ENCODE peak calls at places on chromosomes 12 and 14, in four cellular contexts. Y is substantia nigra, D is Peyer's patch, C is transverse colon. P is an unnamed sample.

GRCh38 chr14:78010688-78011087 is 159.5 kb upstream of the NRXN3 start:
- DNase-seq in Y (no peak), D (no peak), C (no peak), P (no peak)

GRCh38 chr12:128381537-128381936 is 114.6 kb downstream of the TMEM132C start:
- DNase-seq in Y (peak), D (no peak), C (no peak), P (no peak)

GRCh38 chr12:62840806-62841205 is 94.1 kb downstream of the PPM1H start:
- DNase-seq in Y (no peak), D (no peak), C (no peak), P (no peak)

GRCh38 chr14:65223636-65224035 is 121.3 kb upstream of the MAX start:
- DNase-seq in Y (no peak), D (no peak), C (no peak), P (no peak)

GRCh38 chr12:66753810-66754209 is 74.9 kb upstream of the GRIP1 start:
- DNase-seq in Y (no peak), D (no peak), C (no peak), P (no peak)

GRCh38 chr14:70359076-70359424 is 433 bp downstream of the COX16 start:
- DNase-seq in Y (no peak), D (no peak), C (no peak), P (peak)

GRCh38 chr12:96396914-96397313 is 3.3 kb downstream of the CDK17 start:
- DNase-seq in Y (no peak), D (no peak), C (no peak), P (no peak)

GRCh38 chr12:109053382-109054123 is 1.2 kb downstream of the USP30 start:
- DNase-seq in Y (no peak), D (no peak), C (no peak), P (no peak)

GRCh38 chr12:85156569-85156968 is 120.4 kb downstream of the LRRIQ1 start:
- DNase-seq in Y (no peak), D (no peak), C (no peak), P (no peak)

GRCh38 chr12:10048531-10048930 is 18.0 kb downstream of the CLEC9A start:
- DNase-seq in Y (no peak), D (no peak), C (no peak), P (no peak)

GRCh38 chr14:22824711-22825359 is 4.9 kb upstream of the MRPL52 start:
- DNase-seq in Y (no peak), D (no peak), C (no peak), P (no peak)

GRCh38 chr12:54571857-54572195 is 16.6 kb downstream of the PPP1R1A start:
- DNase-seq in Y (no peak), D (no peak), C (no peak), P (no peak)

GRCh38 chr12:55250944-55251343 is 6.5 kb downstream of the OR6C74 start:
- DNase-seq in Y (no peak), D (no peak), C (no peak), P (no peak)

GRCh38 chr14:80393766-80394165 is 182.5 kb upstream of the DIO2 start:
- DNase-seq in Y (no peak), D (no peak), C (no peak), P (no peak)

GRCh38 chr14:69056389-69056788 is 77.3 kb upstream of the ACTN1 start:
- DNase-seq in Y (no peak), D (no peak), C (no peak), P (no peak)

GRCh38 chr12:101866615-101867373 is 10.6 kb upstream of the DRAM1 start:
- DNase-seq in Y (no peak), D (no peak), C (no peak), P (no peak)

GRCh38 chr12:88993655-88994054 is 358.6 kb downstream of the DUSP6 start:
- DNase-seq in Y (no peak), D (no peak), C (no peak), P (no peak)

GRCh38 chr12:62435337-62436163 is 31.1 kb upstream of the MON2 start:
- DNase-seq in Y (peak), D (peak), C (peak), P (peak)

GRCh38 chr12:14693116-14693515 is 3.3 kb downstream of the GUCY2C start:
- DNase-seq in Y (no peak), D (no peak), C (no peak), P (no peak)

GRCh38 chr14:59482471-59483331 is 1.5 kb downstream of the L3HYPDH start:
- DNase-seq in Y (no peak), D (no peak), C (peak), P (no peak)

GRCh38 chr14:61841145-61841544 is 78.9 kb downstream of the SNAPC1 start:
- DNase-seq in Y (no peak), D (no peak), C (no peak), P (no peak)

GRCh38 chr12:43795716-43796282 is 10.3 kb downstream of the TWF1 start:
- DNase-seq in Y (no peak), D (no peak), C (no peak), P (no peak)

GRCh38 chr14:65318636-65319506 is 93.7 kb upstream of the FUT8 start:
- DNase-seq in Y (no peak), D (peak), C (no peak), P (no peak)

GRCh38 chr12:78194448-78194847 is 363.8 kb downstream of the NAV3 start:
- DNase-seq in Y (no peak), D (no peak), C (no peak), P (no peak)

GRCh38 chr12:89461649-89462612 is 62.7 kb downstream of the GALNT4 start:
- DNase-seq in Y (no peak), D (no peak), C (no peak), P (no peak)

GRCh38 chr12:98750511-98750910 is 105.4 kb downstream of the APAF1 start:
- DNase-seq in Y (no peak), D (no peak), C (no peak), P (no peak)

GRCh38 chr14:38127784-38128183 is 79.9 kb upstream of the SSTR1 start:
- DNase-seq in Y (no peak), D (no peak), C (no peak), P (no peak)

GRCh38 chr14:60658116-60658515 is 8.8 kb upstream of the SIX1 start:
- DNase-seq in Y (no peak), D (no peak), C (no peak), P (no peak)

GRCh38 chr12:106584104-106585064 is 1.6 kb downstream of the RFX4 start:
- DNase-seq in Y (peak), D (no peak), C (no peak), P (no peak)

GRCh38 chr12:2785017-2785416 is 9.8 kb upstream of the FKBP4 start:
- DNase-seq in Y (no peak), D (no peak), C (no peak), P (no peak)

GRCh38 chr12:122411537-122411936 is 10.9 kb downstream of the CLIP1 start:
- DNase-seq in Y (peak), D (no peak), C (no peak), P (no peak)

GRCh38 chr12:45232771-45233372 is 17.0 kb downstream of the ANO6 start:
- DNase-seq in Y (no peak), D (no peak), C (no peak), P (peak)

GRCh38 chr12:40691913-40692616 is at the start of gene CNTN1:
- DNase-seq in Y (peak), D (no peak), C (peak), P (no peak)

GRCh38 chr12:112486361-112486760 is 67.6 kb downstream of the PTPN11 start:
- DNase-seq in Y (no peak), D (no peak), C (no peak), P (no peak)

GRCh38 chr12:76329163-76329562 is 19.1 kb downstream of the BBS10 start:
- DNase-seq in Y (no peak), D (no peak), C (no peak), P (no peak)

DNA sequence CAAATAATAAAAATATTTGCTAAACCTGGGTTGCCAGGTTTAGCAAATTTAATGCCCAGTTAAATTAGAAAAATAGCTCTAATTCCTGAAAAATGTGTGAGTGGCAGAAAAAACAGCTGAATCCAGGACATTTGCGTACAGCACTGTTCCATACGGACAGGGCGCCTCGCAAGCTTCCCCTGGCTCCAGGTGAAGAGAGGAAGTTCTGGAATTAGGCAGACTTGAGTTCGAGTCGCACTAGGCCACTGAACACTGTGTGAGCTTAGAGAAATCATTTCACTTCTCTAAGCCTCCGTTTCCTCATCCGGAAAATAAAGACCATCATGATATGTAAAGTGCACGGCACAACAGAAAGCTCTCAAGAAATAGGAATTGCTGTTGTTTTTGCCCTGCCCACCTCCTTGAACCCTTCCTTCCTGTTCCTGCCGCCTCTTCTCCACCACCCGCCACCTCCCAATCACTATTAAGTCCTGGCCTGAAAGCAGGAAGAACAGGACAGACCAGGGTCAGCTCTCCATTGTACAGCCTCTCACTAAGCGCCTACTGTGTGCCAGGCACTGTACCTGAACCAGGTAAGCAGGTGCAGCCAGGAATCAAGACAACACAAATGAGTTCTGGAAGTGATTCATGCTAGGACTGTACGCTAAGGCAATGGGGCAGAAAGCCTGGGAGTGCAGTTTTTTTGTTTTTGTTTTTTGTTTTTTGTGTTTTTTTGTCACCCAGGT is 763 bp upstream of the PHETA1 start:
- DNase-seq in Y (no peak), D (no peak), C (no peak), P (no peak)
- H3K27ac ChIP-seq in Y (peak), D (peak), C (peak), P (peak)

GRCh38 chr12:52949413-52950331 is 754 bp downstream of the KRT18 start:
- DNase-seq in Y (no peak), D (no peak), C (peak), P (peak)

GRCh38 chr12:52952082-52952801 is 3.3 kb downstream of the KRT18 start:
- DNase-seq in Y (no peak), D (no peak), C (peak), P (peak)

GRCh38 chr12:52951640-52952039 is 2.7 kb downstream of the KRT18 start:
- DNase-seq in Y (no peak), D (no peak), C (no peak), P (no peak)

GRCh38 chr12:52951126-52951525 is 2.2 kb downstream of the KRT18 start:
- DNase-seq in Y (no peak), D (no peak), C (no peak), P (no peak)

GRCh38 chr12:52950553-52950952 is 1.6 kb downstream of the KRT18 start:
- DNase-seq in Y (no peak), D (no peak), C (no peak), P (no peak)
- H3K27ac ChIP-seq in Y (no peak), D (peak), C (peak), P (peak)

GRCh38 chr12:6180300-6181051 is 19.7 kb upstream of the CD9 start:
- DNase-seq in Y (no peak), D (no peak), C (no peak), P (peak)

GRCh38 chr12:6182279-6182898 is 17.8 kb upstream of the CD9 start:
- DNase-seq in Y (no peak), D (no peak), C (peak), P (peak)

GRCh38 chr12:6183689-6184441 is 16.3 kb upstream of the CD9 start:
- DNase-seq in Y (no peak), D (no peak), C (peak), P (peak)

GRCh38 chr12:6181166-6181565 is 19.0 kb upstream of the CD9 start:
- DNase-seq in Y (no peak), D (no peak), C (no peak), P (no peak)

DNA sequence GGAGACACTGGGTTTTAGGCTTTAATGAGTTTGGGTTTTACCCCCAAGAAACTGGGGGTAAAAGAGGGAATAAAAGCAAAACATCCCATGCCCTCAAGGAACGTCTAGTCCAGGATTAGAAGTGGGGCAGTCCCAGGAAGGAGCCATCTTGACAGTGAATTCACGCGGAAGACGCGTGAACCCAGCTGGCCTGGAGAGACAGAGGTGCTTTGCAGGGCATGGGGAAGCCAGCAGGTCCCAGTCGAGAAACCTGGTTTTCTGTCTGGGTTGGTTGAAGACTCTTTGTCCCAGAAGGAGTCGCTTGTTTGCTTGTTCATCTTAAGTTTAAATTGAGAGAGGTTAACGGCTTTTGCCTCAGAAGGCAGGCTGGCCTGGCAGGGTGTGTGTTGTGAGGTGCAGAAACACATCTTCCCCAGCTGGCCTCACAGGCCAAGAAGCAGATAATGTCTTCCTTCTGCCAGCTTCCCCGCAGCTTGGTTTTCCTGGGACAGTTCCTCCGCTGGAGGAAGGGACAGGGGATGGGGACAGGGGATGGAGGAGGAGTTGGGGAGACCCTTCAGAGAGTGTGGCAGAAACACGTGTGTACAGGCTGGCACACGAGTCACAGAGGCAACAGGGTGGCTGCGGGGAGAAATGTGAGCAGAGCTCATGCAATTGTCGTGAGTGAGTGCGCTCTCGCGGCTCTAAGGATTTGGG is 18.5 kb upstream of the CD9 start:
- DNase-seq in Y (no peak), D (no peak), C (no peak), P (no peak)
- H3K27ac ChIP-seq in Y (peak), D (peak), C (peak), P (peak)

GRCh38 chr12:49288412-49288853 is 6.5 kb upstream of the PRPH start:
- DNase-seq in Y (peak), D (peak), C (peak), P (peak)

GRCh38 chr12:49287876-49288275 is 7.1 kb upstream of the PRPH start:
- DNase-seq in Y (no peak), D (no peak), C (no peak), P (no peak)

GRCh38 chr12:49293056-49293956 is 1.6 kb upstream of the PRPH start:
- DNase-seq in Y (peak), D (no peak), C (no peak), P (peak)

GRCh38 chr12:49292729-49293055 is 2.3 kb upstream of the PRPH start:
- DNase-seq in Y (no peak), D (no peak), C (no peak), P (peak)

GRCh38 chr12:49288922-49289555 is 5.9 kb upstream of the PRPH start:
- DNase-seq in Y (no peak), D (no peak), C (no peak), P (no peak)
- H3K27ac ChIP-seq in Y (no peak), D (no peak), C (no peak), P (no peak)